ENCODE peak calls at places on chromosomes 5 and 9, in four cellular contexts. E is brain microvascular endothelial cell, H is endothelial cell of umbilical vein, Z is IMR-90. A is an unnamed sample.

GRCh38 chr9:16417101-16417500 is 453.4 kb downstream of the BNC2 start:
- DNase-seq in H (peak; percentile 39), Z (peak; percentile 96), E (peak; percentile 89), A (peak; percentile 55)

GRCh38 chr9:91560301-91560700 is 136.7 kb upstream of the NFIL3 start:
- DNase-seq in Z (peak; percentile 41), E (peak; percentile 60), H (peak; percentile 3), A (no peak)

GRCh38 chr9:113390192-113390960 is 10.7 kb downstream of the ALAD start:
- DNase-seq in Z (no peak), E (no peak), H (no peak), A (no peak)

GRCh38 chr5:39072915-39073758 is 1.1 kb downstream of the RICTOR start:
- DNase-seq in H (peak; percentile 78), E (peak; percentile 18), Z (peak; percentile 45), A (no peak)

GRCh38 chr5:154449786-154450185 is 4.0 kb downstream of the SAP30L start:
- DNase-seq in H (no peak), E (no peak), Z (peak; percentile 54), A (no peak)

GRCh38 chr5:74199005-74199404 is 441.5 kb downstream of the ENC1 start:
- DNase-seq in H (no peak), E (no peak), Z (peak; percentile 64), A (no peak)

GRCh38 chr5:167639761-167640160 is 651.7 kb upstream of the WWC1 start:
- DNase-seq in H (no peak), Z (no peak), E (peak; percentile 57), A (no peak)

GRCh38 chr9:4334439-4334838 is 34.6 kb upstream of the GLIS3 start:
- DNase-seq in E (no peak), H (peak; percentile 94), Z (peak; percentile 8), A (no peak)

GRCh38 chr5:139820606-139821005 is 25.0 kb downstream of the PSD2 start:
- DNase-seq in Z (no peak), H (no peak), E (no peak), A (no peak)

GRCh38 chr9:100505564-100506159 is 32.7 kb downstream of the TMEFF1 start:
- DNase-seq in Z (peak; percentile 30), E (peak; percentile 78), H (peak; percentile 61), A (no peak)

GRCh38 chr5:3845249-3845648 is 249.6 kb downstream of the IRX1 start:
- DNase-seq in H (no peak), E (no peak), Z (no peak), A (no peak)

GRCh38 chr9:69532359-69532758 is 139.8 kb downstream of the APBA1 start:
- DNase-seq in H (no peak), Z (peak; percentile 35), E (no peak), A (no peak)

GRCh38 chr9:1434082-1434481 is 383.9 kb downstream of the DMRT2 start:
- DNase-seq in E (no peak), H (no peak), Z (no peak), A (no peak)

GRCh38 chr9:131618071-131618479 is 72.8 kb downstream of the PRRT1B start:
- DNase-seq in Z (no peak), E (no peak), H (peak; percentile 60), A (no peak)

GRCh38 chr9:35605336-35606137 is 475 bp downstream of the TESK1 start:
- DNase-seq in H (no peak), Z (no peak), E (no peak), A (no peak)

GRCh38 chr9:27573699-27574265 is 501 bp upstream of the C9orf72 start:
- DNase-seq in H (peak; percentile 99), Z (peak; percentile 99), E (peak; percentile 100), A (peak; percentile 99)

GRCh38 chr5:151225475-151225874 is 1.6 kb upstream of the CCDC69 start:
- DNase-seq in Z (no peak), H (no peak), E (no peak), A (no peak)

GRCh38 chr5:96812851-96813250 is 5.1 kb upstream of the ERAP1 start:
- DNase-seq in E (no peak), Z (no peak), H (no peak), A (no peak)

GRCh38 chr5:150532996-150533395 is 25.1 kb downstream of the NDST1 start:
- DNase-seq in E (no peak), Z (no peak), H (no peak), A (no peak)

GRCh38 chr5:177264178-177264577 is 39.3 kb downstream of the RAB24 start:
- DNase-seq in Z (no peak), E (no peak), H (no peak), A (no peak)

GRCh38 chr5:96844476-96844990 is 31.8 kb upstream of the ERAP2 start:
- DNase-seq in H (no peak), Z (peak; percentile 18), E (no peak), A (no peak)

GRCh38 chr5:122937914-122938313 is 92.5 kb downstream of the SNX24 start:
- DNase-seq in E (no peak), Z (no peak), H (peak; percentile 6), A (no peak)

GRCh38 chr9:16627967-16628366 is 242.5 kb downstream of the BNC2 start:
- DNase-seq in Z (peak; percentile 96), H (peak; percentile 92), E (peak; percentile 94), A (no peak)

GRCh38 chr5:166562246-166562645 is 1729.2 kb upstream of the WWC1 start:
- DNase-seq in Z (no peak), E (no peak), H (no peak), A (no peak)

GRCh38 chr9:114046237-114046755 is 31.8 kb downstream of the AMBP start:
- DNase-seq in E (no peak), Z (no peak), H (no peak), A (peak; percentile 22)

GRCh38 chr5:118956727-118957126 is 31.6 kb downstream of the DTWD2 start:
- DNase-seq in E (no peak), Z (peak; percentile 22), H (peak; percentile 9), A (no peak)

GRCh38 chr5:141880961-141881801 is 3.0 kb upstream of the PCDH1 start:
- DNase-seq in H (no peak), E (no peak), Z (no peak), A (no peak)

GRCh38 chr9:112005939-112006338 is 109.3 kb downstream of the UGCG start:
- DNase-seq in Z (no peak), H (no peak), E (no peak), A (no peak)

GRCh38 chr5:79256563-79256962 is 20.6 kb downstream of the JMY start:
- DNase-seq in H (no peak), E (no peak), Z (no peak), A (no peak)

GRCh38 chr9:113657765-113658564 is 194.4 kb downstream of the RGS3 start:
- DNase-seq in Z (peak; percentile 83), H (peak; percentile 89), E (peak; percentile 81), A (peak; percentile 18)

GRCh38 chr9:20040991-20041606 is 252.3 kb upstream of the SLC24A2 start:
- DNase-seq in E (no peak), H (no peak), Z (no peak), A (no peak)

GRCh38 chr9:20042312-20042711 is 253.5 kb upstream of the SLC24A2 start:
- DNase-seq in Z (no peak), H (no peak), E (no peak), A (no peak)

GRCh38 chr9:20041717-20042116 is 252.9 kb upstream of the SLC24A2 start:
- DNase-seq in Z (no peak), H (no peak), E (no peak), A (no peak)

GRCh38 chr9:20032413-20033006 is 243.7 kb upstream of the SLC24A2 start:
- DNase-seq in E (no peak), H (peak; percentile 39), Z (no peak), A (no peak)

DNA sequence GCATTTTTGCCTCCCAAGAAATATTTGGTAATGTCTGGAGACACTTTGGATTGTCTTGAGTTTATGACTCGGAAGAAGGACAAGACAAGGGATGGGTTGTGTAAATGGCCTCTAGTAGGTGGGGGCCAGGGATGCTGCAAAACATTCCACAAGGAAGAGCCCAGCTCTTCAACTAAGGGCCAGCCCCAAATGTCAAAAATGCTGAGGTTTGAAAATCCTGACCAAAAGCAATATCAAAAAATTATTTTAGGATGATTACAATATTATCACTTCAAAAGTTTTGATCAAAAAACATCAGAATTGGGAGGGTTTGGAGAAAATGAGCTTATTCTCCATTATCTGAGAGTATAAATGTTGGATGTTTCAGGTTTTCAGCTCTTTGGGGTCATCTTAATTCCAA is 248.9 kb upstream of the SLC24A2 start:
- DNase-seq in Z (no peak), E (no peak), H (no peak), A (no peak)
- H3K27ac ChIP-seq in Z (no peak overlapping the region), E (no peak overlapping the region), H (no peak overlapping the region), A (no peak overlapping the region)

GRCh38 chr5:56950626-56951130 is 1.2 kb downstream of the MIER3 start:
- DNase-seq in H (peak; percentile 74), Z (peak; percentile 66), E (peak; percentile 59), A (no peak)
- H3K27ac ChIP-seq in H (no peak overlapping the region), Z (peak overlapping the region; percentile 70), E (no peak overlapping the region), A (peak overlapping the region; percentile 55)

GRCh38 chr9:90508940-90509339 is 133.7 kb downstream of the DIRAS2 start:
- DNase-seq in E (no peak), Z (no peak), H (no peak), A (no peak)
- H3K27ac ChIP-seq in E (no peak overlapping the region), Z (no peak overlapping the region), H (no peak overlapping the region), A (no peak overlapping the region)

GRCh38 chr9:96217358-96217755 is 84.6 kb downstream of the HSD17B3 start:
- DNase-seq in H (no peak), Z (no peak), E (peak; percentile 9), A (no peak)
- H3K27ac ChIP-seq in H (no peak overlapping the region), Z (no peak overlapping the region), E (no peak overlapping the region), A (no peak overlapping the region)

DNA sequence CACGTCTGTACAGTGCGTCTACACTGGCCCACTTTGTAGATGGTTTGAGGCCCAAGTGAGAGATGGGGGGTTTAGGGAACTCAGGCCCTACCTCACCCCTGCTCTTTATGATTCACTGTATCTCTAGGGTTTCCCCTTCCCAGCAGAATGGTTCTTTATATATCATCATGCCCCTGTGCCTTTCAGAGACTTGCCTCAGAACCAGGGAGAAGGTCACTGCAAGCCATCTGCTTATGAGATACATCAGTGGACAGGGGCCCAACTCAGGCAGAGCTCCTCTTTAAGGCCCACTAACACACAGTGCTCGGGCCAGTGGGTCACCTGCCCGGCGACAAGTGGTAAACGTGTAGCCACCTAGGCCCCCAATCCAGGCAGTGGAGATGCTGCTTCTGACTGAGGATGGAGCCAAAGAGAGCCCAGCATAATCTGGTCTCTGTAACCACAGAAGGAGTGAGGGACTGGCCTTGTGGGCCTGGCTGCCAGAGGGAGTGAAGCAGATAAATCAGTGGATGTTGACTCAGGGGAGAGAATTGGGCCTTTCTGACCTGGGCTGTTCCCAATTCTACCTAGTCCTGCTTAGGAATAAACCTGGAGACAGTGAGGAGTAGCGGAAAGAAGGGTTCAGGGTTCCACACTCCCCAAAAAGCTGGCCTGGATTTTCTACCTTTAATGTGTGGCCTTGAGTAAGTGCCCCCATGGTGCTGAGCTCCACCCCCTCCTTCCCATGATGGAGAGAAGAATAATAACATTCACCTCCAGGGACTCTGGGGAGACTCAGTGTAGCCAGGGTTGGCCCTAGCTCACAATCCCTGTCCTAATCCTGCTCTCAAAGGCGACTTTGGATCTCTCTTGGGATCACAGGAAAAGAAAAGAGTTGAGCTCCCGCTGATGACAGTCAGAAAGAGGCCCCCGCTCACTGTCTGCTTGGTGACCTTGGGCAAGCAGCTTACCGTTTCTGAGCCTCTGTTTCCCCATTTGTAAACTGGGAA is 2.8 kb upstream of the DUSP1 start:
- DNase-seq in Z (peak; percentile 51), E (peak; percentile 49), H (no peak), A (no peak)
- H3K27ac ChIP-seq in Z (peak overlapping the region; percentile 90), E (peak overlapping the region; percentile 98), H (peak overlapping the region; percentile 99), A (peak overlapping the region; percentile 96)

GRCh38 chr5:32506251-32506661 is 61.7 kb upstream of the ZFR start:
- DNase-seq in Z (peak; percentile 17), H (peak; percentile 86), E (no peak), A (no peak)
- H3K27ac ChIP-seq in Z (peak overlapping the region; percentile 79), H (peak overlapping the region; percentile 8), E (no peak overlapping the region), A (no peak overlapping the region)

A was measured in epithelial cell of prostate.